ENCODE peak calls at places on chromosomes 16 and 17, in eight cellular contexts. J is nucleus accumbens, G is erythroblast, D is T47D, O is retina, A is iPS DF 19.7, X is right lobe of liver, R is T-helper 2 cell. B is an unnamed sample.

GRCh38 chr17:15451681-15452080 is 15.7 kb downstream of the CDRT4 start:
- DNase-seq in J (no peak), G (no peak), D (no peak), O (no peak), A (no peak), X (no peak), R (no peak), B (no peak)

GRCh38 chr17:36994438-36994837 is 45.7 kb downstream of the AATF start:
- DNase-seq in J (no peak), G (no peak), D (no peak), O (no peak), A (no peak), X (no peak), R (no peak), B (no peak)

GRCh38 chr16:81181013-81181720 is 57.3 kb upstream of the BCO1 start:
- DNase-seq in J (no peak), G (no peak), D (peak; percentile 86), O (peak; percentile 53), A (peak; percentile 92), X (no peak), R (no peak), B (no peak)

GRCh38 chr16:80511824-80512223 is 29.0 kb upstream of the DYNLRB2 start:
- DNase-seq in J (no peak), G (no peak), D (no peak), O (peak; percentile 80), A (no peak), X (no peak), R (no peak), B (no peak)

GRCh38 chr16:87216148-87216823 is 100.9 kb downstream of the C16orf95 start:
- DNase-seq in J (no peak), G (no peak), D (no peak), O (no peak), A (no peak), X (no peak), R (no peak), B (no peak)

GRCh38 chr17:78124081-78124835 is 4.3 kb downstream of the TMC6 start:
- DNase-seq in J (no peak), G (peak; percentile 60), D (no peak), O (no peak), A (no peak), X (peak; percentile 58), R (no peak), B (no peak)

GRCh38 chr17:83129676-83130075 is 50.3 kb downstream of the METRNL start:
- DNase-seq in J (no peak), G (no peak), D (no peak), O (no peak), A (no peak), X (no peak), R (no peak), B (no peak)

GRCh38 chr17:16313159-16314090 is 39.8 kb downstream of the CENPV start:
- DNase-seq in J (no peak), G (peak; percentile 48), D (no peak), O (no peak), A (no peak), X (no peak), R (no peak), B (no peak)

GRCh38 chr17:28912281-28912937 is 9.5 kb upstream of the DHRS13 start:
- DNase-seq in J (no peak), G (peak; percentile 69), D (no peak), O (no peak), A (no peak), X (no peak), R (no peak), B (no peak)

GRCh38 chr17:61425682-61426481 is 26.2 kb downstream of the TBX2 start:
- DNase-seq in J (no peak), G (no peak), D (no peak), O (peak; percentile 12), A (no peak), X (no peak), R (no peak), B (no peak)

GRCh38 chr16:5025171-5025632 is 8.5 kb downstream of the NAGPA start:
- DNase-seq in J (peak; percentile 56), G (peak; percentile 32), D (no peak), O (no peak), A (no peak), X (no peak), R (no peak), B (no peak)

GRCh38 chr17:49209061-49209571 is 1.3 kb downstream of the GNGT2 start:
- DNase-seq in J (no peak), G (no peak), D (no peak), O (no peak), A (no peak), X (no peak), R (no peak), B (no peak)

GRCh38 chr16:15643453-15644305 is 725 bp upstream of the MARF1 start:
- DNase-seq in J (no peak), G (peak; percentile 78), D (no peak), O (no peak), A (no peak), X (no peak), R (no peak), B (no peak)

GRCh38 chr17:6358131-6358530 is 76.8 kb downstream of the AIPL1 start:
- DNase-seq in J (no peak), G (no peak), D (no peak), O (no peak), A (no peak), X (no peak), R (no peak), B (no peak)

GRCh38 chr16:88561485-88562369 is 8.5 kb upstream of the ZC3H18 start:
- DNase-seq in J (peak; percentile 25), G (peak; percentile 54), D (no peak), O (peak; percentile 74), A (no peak), X (no peak), R (peak; percentile 17), B (peak; percentile 61)

GRCh38 chr16:67087803-67088202 is 21.9 kb upstream of the PHAF1 start:
- DNase-seq in J (no peak), G (no peak), D (no peak), O (no peak), A (no peak), X (no peak), R (no peak), B (no peak)

GRCh38 chr17:4161179-4161559 is 18.2 kb downstream of the CYB5D2 start:
- DNase-seq in J (no peak), G (no peak), D (no peak), O (peak; percentile 13), A (no peak), X (no peak), R (no peak), B (no peak)

GRCh38 chr17:9346296-9346926 is 229.2 kb downstream of the STX8 start:
- DNase-seq in J (no peak), G (no peak), D (no peak), O (no peak), A (no peak), X (no peak), R (no peak), B (no peak)

GRCh38 chr17:10879110-10879509 is 41.2 kb upstream of the PIRT start:
- DNase-seq in J (no peak), G (no peak), D (no peak), O (peak; percentile 49), A (no peak), X (no peak), R (no peak), B (no peak)

GRCh38 chr17:70317416-70317815 is 148.1 kb downstream of the KCNJ2 start:
- DNase-seq in J (no peak), G (no peak), D (no peak), O (no peak), A (no peak), X (no peak), R (no peak), B (no peak)

GRCh38 chr16:1183235-1183907 is 30.5 kb downstream of the CACNA1H start:
- DNase-seq in J (no peak), G (no peak), D (no peak), O (peak; percentile 82), A (no peak), X (no peak), R (no peak), B (no peak)

GRCh38 chr17:9032151-9032550 is 10.8 kb downstream of the NTN1 start:
- DNase-seq in J (no peak), G (no peak), D (no peak), O (no peak), A (no peak), X (no peak), R (no peak), B (no peak)

GRCh38 chr16:9091867-9092281 is 430 bp downstream of the HAPSTR1 start:
- DNase-seq in J (peak; percentile 75), G (peak; percentile 73), D (no peak), O (peak; percentile 73), A (no peak), X (peak; percentile 74), R (peak; percentile 22), B (no peak)

GRCh38 chr16:84913315-84913714 is 93.5 kb downstream of the CRISPLD2 start:
- DNase-seq in J (no peak), G (peak; percentile 46), D (no peak), O (no peak), A (no peak), X (peak; percentile 90), R (no peak), B (no peak)

GRCh38 chr16:4176794-4177438 is 60.7 kb upstream of the ADCY9 start:
- DNase-seq in J (no peak), G (no peak), D (no peak), O (no peak), A (no peak), X (no peak), R (no peak), B (peak; percentile 33)

GRCh38 chr16:87317766-87318121 is 552 bp upstream of the C16orf95 start:
- DNase-seq in J (peak; percentile 39), G (peak; percentile 84), D (peak; percentile 47), O (no peak), A (no peak), X (peak; percentile 65), R (no peak), B (no peak)

GRCh38 chr16:48082516-48082915 is 73.3 kb downstream of the ABCC12 start:
- DNase-seq in J (no peak), G (no peak), D (no peak), O (no peak), A (no peak), X (no peak), R (no peak), B (no peak)

GRCh38 chr17:11704041-11704440 is 105.8 kb downstream of the DNAH9 start:
- DNase-seq in J (no peak), G (no peak), D (no peak), O (no peak), A (no peak), X (no peak), R (no peak), B (no peak)

GRCh38 chr16:67708368-67708771 is 10.7 kb downstream of the GFOD2 start:
- DNase-seq in J (no peak), G (no peak), D (no peak), O (no peak), A (no peak), X (peak; percentile 12), R (no peak), B (no peak)

GRCh38 chr17:79916991-79917901 is 78.0 kb upstream of the CBX4 start:
- DNase-seq in J (no peak), G (no peak), D (no peak), O (no peak), A (no peak), X (peak; percentile 40), R (no peak), B (no peak)

GRCh38 chr16:70758786-70759185 is 42.2 kb downstream of the VAC14 start:
- DNase-seq in J (no peak), G (no peak), D (no peak), O (no peak), A (no peak), X (no peak), R (no peak), B (no peak)

GRCh38 chr17:28657756-28658155 is 4.0 kb downstream of the SDF2 start:
- DNase-seq in J (no peak), G (no peak), D (no peak), O (no peak), A (no peak), X (no peak), R (no peak), B (no peak)

GRCh38 chr17:38712593-38712992 is 7.5 kb downstream of the MLLT6 start:
- DNase-seq in J (no peak), G (no peak), D (no peak), O (no peak), A (no peak), X (no peak), R (no peak), B (no peak)

GRCh38 chr16:3963203-3963602 is 82.7 kb upstream of the CREBBP start:
- DNase-seq in J (no peak), G (no peak), D (no peak), O (no peak), A (no peak), X (no peak), R (no peak), B (no peak)